ENCODE peak calls at places on chromosomes 1 and 21, in nine cellular contexts. One of them, this sample, is unnamed.

GRCh38 chr1:193355179-193355578 is 168.8 kb upstream of the B3GALT2 start:
- DNase-seq in ovary: no peak
- DNase-seq in heart right ventricle: no peak
- DNase-seq in thyroid gland: no peak
- DNase-seq in mammary epithelial cell: peak; percentile 32
- DNase-seq in cardiac muscle cell: no peak
- DNase-seq in right lobe of liver: no peak
- DNase-seq in tibial nerve: no peak
- DNase-seq in lower lobe of right lung: no peak
- DNase-seq in this sample: no peak

GRCh38 chr1:22633697-22634463 is 2.5 kb upstream of the C1QA start:
- DNase-seq in ovary: no peak
- DNase-seq in heart right ventricle: no peak
- DNase-seq in thyroid gland: no peak
- DNase-seq in mammary epithelial cell: no peak
- DNase-seq in cardiac muscle cell: no peak
- DNase-seq in right lobe of liver: no peak
- DNase-seq in tibial nerve: no peak
- DNase-seq in lower lobe of right lung: no peak
- DNase-seq in this sample: no peak

GRCh38 chr1:36846366-36846765 is 187.9 kb downstream of the GRIK3 start:
- DNase-seq in ovary: no peak
- DNase-seq in heart right ventricle: no peak
- DNase-seq in thyroid gland: no peak
- DNase-seq in mammary epithelial cell: no peak
- DNase-seq in cardiac muscle cell: no peak
- DNase-seq in right lobe of liver: no peak
- DNase-seq in tibial nerve: no peak
- DNase-seq in lower lobe of right lung: no peak
- DNase-seq in this sample: no peak

GRCh38 chr1:115654125-115654524 is 12.4 kb downstream of the VANGL1 start:
- DNase-seq in ovary: no peak
- DNase-seq in heart right ventricle: no peak
- DNase-seq in thyroid gland: no peak
- DNase-seq in mammary epithelial cell: no peak
- DNase-seq in cardiac muscle cell: no peak
- DNase-seq in right lobe of liver: no peak
- DNase-seq in tibial nerve: no peak
- DNase-seq in lower lobe of right lung: no peak
- DNase-seq in this sample: no peak

GRCh38 chr1:180489313-180489712 is 13.1 kb downstream of the ACBD6 start:
- DNase-seq in ovary: no peak
- DNase-seq in heart right ventricle: no peak
- DNase-seq in thyroid gland: no peak
- DNase-seq in mammary epithelial cell: no peak
- DNase-seq in cardiac muscle cell: no peak
- DNase-seq in right lobe of liver: no peak
- DNase-seq in tibial nerve: no peak
- DNase-seq in lower lobe of right lung: no peak
- DNase-seq in this sample: no peak

GRCh38 chr1:228927947-228928898 is 192.9 kb downstream of the RHOU start:
- DNase-seq in ovary: no peak
- DNase-seq in heart right ventricle: no peak
- DNase-seq in thyroid gland: no peak
- DNase-seq in mammary epithelial cell: no peak
- DNase-seq in cardiac muscle cell: no peak
- DNase-seq in right lobe of liver: no peak
- DNase-seq in tibial nerve: no peak
- DNase-seq in lower lobe of right lung: no peak
- DNase-seq in this sample: no peak

GRCh38 chr1:78493456-78493855 is 2.7 kb downstream of the PTGFR start:
- DNase-seq in ovary: no peak
- DNase-seq in heart right ventricle: no peak
- DNase-seq in thyroid gland: no peak
- DNase-seq in mammary epithelial cell: no peak
- DNase-seq in cardiac muscle cell: no peak
- DNase-seq in right lobe of liver: no peak
- DNase-seq in tibial nerve: no peak
- DNase-seq in lower lobe of right lung: no peak
- DNase-seq in this sample: no peak

GRCh38 chr1:44849575-44850132 is 6.6 kb upstream of the PTCH2 start:
- DNase-seq in ovary: no peak
- DNase-seq in heart right ventricle: no peak
- DNase-seq in thyroid gland: no peak
- DNase-seq in mammary epithelial cell: peak; percentile 82
- DNase-seq in cardiac muscle cell: no peak
- DNase-seq in right lobe of liver: no peak
- DNase-seq in tibial nerve: no peak
- DNase-seq in lower lobe of right lung: no peak
- DNase-seq in this sample: no peak

GRCh38 chr1:18707696-18708257 is 77.1 kb downstream of the PAX7 start:
- DNase-seq in ovary: no peak
- DNase-seq in heart right ventricle: no peak
- DNase-seq in thyroid gland: no peak
- DNase-seq in mammary epithelial cell: no peak
- DNase-seq in cardiac muscle cell: no peak
- DNase-seq in right lobe of liver: no peak
- DNase-seq in tibial nerve: no peak
- DNase-seq in lower lobe of right lung: no peak
- DNase-seq in this sample: no peak

GRCh38 chr1:159088050-159088449 is 11.5 kb upstream of the AIM2 start:
- DNase-seq in ovary: no peak
- DNase-seq in heart right ventricle: no peak
- DNase-seq in thyroid gland: no peak
- DNase-seq in mammary epithelial cell: peak; percentile 78
- DNase-seq in cardiac muscle cell: no peak
- DNase-seq in right lobe of liver: no peak
- DNase-seq in tibial nerve: no peak
- DNase-seq in lower lobe of right lung: no peak
- DNase-seq in this sample: no peak

GRCh38 chr1:232669981-232670763 is 40.2 kb upstream of the SIPA1L2 start:
- DNase-seq in ovary: no peak
- DNase-seq in heart right ventricle: no peak
- DNase-seq in thyroid gland: no peak
- DNase-seq in mammary epithelial cell: no peak
- DNase-seq in cardiac muscle cell: no peak
- DNase-seq in right lobe of liver: no peak
- DNase-seq in tibial nerve: no peak
- DNase-seq in lower lobe of right lung: no peak
- DNase-seq in this sample: no peak

GRCh38 chr21:46005081-46005480 is 23.5 kb downstream of the COL6A1 start:
- DNase-seq in ovary: peak; percentile 47
- DNase-seq in heart right ventricle: no peak
- DNase-seq in thyroid gland: no peak
- DNase-seq in mammary epithelial cell: no peak
- DNase-seq in cardiac muscle cell: no peak
- DNase-seq in right lobe of liver: no peak
- DNase-seq in tibial nerve: no peak
- DNase-seq in lower lobe of right lung: no peak
- DNase-seq in this sample: peak; percentile 25

GRCh38 chr1:100461222-100461621 is 76.7 kb upstream of the GPR88 start:
- DNase-seq in ovary: no peak
- DNase-seq in heart right ventricle: no peak
- DNase-seq in thyroid gland: peak; percentile 27
- DNase-seq in mammary epithelial cell: no peak
- DNase-seq in cardiac muscle cell: no peak
- DNase-seq in right lobe of liver: no peak
- DNase-seq in tibial nerve: no peak
- DNase-seq in lower lobe of right lung: no peak
- DNase-seq in this sample: no peak

GRCh38 chr1:916173-917075 is 7.3 kb upstream of the SAMD11 start:
- DNase-seq in ovary: no peak
- DNase-seq in heart right ventricle: peak; percentile 6
- DNase-seq in thyroid gland: no peak
- DNase-seq in mammary epithelial cell: no peak
- DNase-seq in cardiac muscle cell: no peak
- DNase-seq in right lobe of liver: no peak
- DNase-seq in tibial nerve: no peak
- DNase-seq in lower lobe of right lung: peak; percentile 31
- DNase-seq in this sample: peak; percentile 62

GRCh38 chr1:219585837-219586465 is 27.0 kb downstream of the ZC3H11B start:
- DNase-seq in ovary: no peak
- DNase-seq in heart right ventricle: no peak
- DNase-seq in thyroid gland: no peak
- DNase-seq in mammary epithelial cell: peak; percentile 13
- DNase-seq in cardiac muscle cell: no peak
- DNase-seq in right lobe of liver: no peak
- DNase-seq in tibial nerve: no peak
- DNase-seq in lower lobe of right lung: no peak
- DNase-seq in this sample: no peak

GRCh38 chr1:194062962-194063361 is 876.5 kb upstream of the B3GALT2 start:
- DNase-seq in ovary: no peak
- DNase-seq in heart right ventricle: no peak
- DNase-seq in thyroid gland: no peak
- DNase-seq in mammary epithelial cell: no peak
- DNase-seq in cardiac muscle cell: no peak
- DNase-seq in right lobe of liver: no peak
- DNase-seq in tibial nerve: no peak
- DNase-seq in lower lobe of right lung: no peak
- DNase-seq in this sample: no peak

GRCh38 chr1:32878637-32879041 is 7.7 kb upstream of the HPCA start:
- DNase-seq in ovary: no peak
- DNase-seq in heart right ventricle: no peak
- DNase-seq in thyroid gland: no peak
- DNase-seq in mammary epithelial cell: no peak
- DNase-seq in cardiac muscle cell: no peak
- DNase-seq in right lobe of liver: no peak
- DNase-seq in tibial nerve: no peak
- DNase-seq in lower lobe of right lung: no peak
- DNase-seq in this sample: no peak

GRCh38 chr21:42120056-42120903 is 49.2 kb downstream of the UMODL1 start:
- DNase-seq in ovary: no peak
- DNase-seq in heart right ventricle: no peak
- DNase-seq in thyroid gland: no peak
- DNase-seq in mammary epithelial cell: peak; percentile 48
- DNase-seq in cardiac muscle cell: no peak
- DNase-seq in right lobe of liver: no peak
- DNase-seq in tibial nerve: no peak
- DNase-seq in lower lobe of right lung: no peak
- DNase-seq in this sample: no peak

GRCh38 chr1:28716336-28716735 is 20.4 kb upstream of the YTHDF2 start:
- DNase-seq in ovary: no peak
- DNase-seq in heart right ventricle: no peak
- DNase-seq in thyroid gland: no peak
- DNase-seq in mammary epithelial cell: no peak
- DNase-seq in cardiac muscle cell: no peak
- DNase-seq in right lobe of liver: no peak
- DNase-seq in tibial nerve: no peak
- DNase-seq in lower lobe of right lung: no peak
- DNase-seq in this sample: no peak

GRCh38 chr1:86224651-86225050 is 68.1 kb upstream of the COL24A1 start:
- DNase-seq in ovary: no peak
- DNase-seq in heart right ventricle: no peak
- DNase-seq in thyroid gland: no peak
- DNase-seq in mammary epithelial cell: no peak
- DNase-seq in cardiac muscle cell: no peak
- DNase-seq in right lobe of liver: no peak
- DNase-seq in tibial nerve: no peak
- DNase-seq in lower lobe of right lung: no peak
- DNase-seq in this sample: no peak

GRCh38 chr1:84294751-84295150 is 6.8 kb upstream of the SAMD13 start:
- DNase-seq in ovary: no peak
- DNase-seq in heart right ventricle: no peak
- DNase-seq in thyroid gland: no peak
- DNase-seq in mammary epithelial cell: no peak
- DNase-seq in cardiac muscle cell: no peak
- DNase-seq in right lobe of liver: no peak
- DNase-seq in tibial nerve: no peak
- DNase-seq in lower lobe of right lung: no peak
- DNase-seq in this sample: no peak
- H3K27ac ChIP-seq in ovary: no peak overlapping the region
- H3K27ac ChIP-seq in heart right ventricle: no peak overlapping the region
- H3K27ac ChIP-seq in thyroid gland: no peak overlapping the region
- H3K27ac ChIP-seq in mammary epithelial cell: no peak overlapping the region
- H3K27ac ChIP-seq in cardiac muscle cell: no peak overlapping the region
- H3K27ac ChIP-seq in right lobe of liver: no peak overlapping the region
- H3K27ac ChIP-seq in tibial nerve: no peak overlapping the region
- H3K27ac ChIP-seq in lower lobe of right lung: no peak overlapping the region
- H3K27ac ChIP-seq in this sample: no peak overlapping the region

GRCh38 chr21:44286086-44286715 is 525 bp downstream of the AIRE start:
- DNase-seq in ovary: no peak
- DNase-seq in heart right ventricle: no peak
- DNase-seq in thyroid gland: no peak
- DNase-seq in mammary epithelial cell: no peak
- DNase-seq in cardiac muscle cell: no peak
- DNase-seq in right lobe of liver: no peak
- DNase-seq in tibial nerve: no peak
- DNase-seq in lower lobe of right lung: no peak
- DNase-seq in this sample: peak; percentile 60
- H3K4me1 ChIP-seq in ovary: no peaks in the 10 kb centered on the region
- H3K4me1 ChIP-seq in heart right ventricle: peaks cover 8% of the 10 kb centered on the region
- H3K4me1 ChIP-seq in thyroid gland: peaks cover 6% of the 10 kb centered on the region
- H3K4me1 ChIP-seq in mammary epithelial cell: no peaks in the 10 kb centered on the region
- H3K4me1 ChIP-seq in cardiac muscle cell: no peaks in the 10 kb centered on the region
- H3K4me1 ChIP-seq in right lobe of liver: no peaks in the 10 kb centered on the region
- H3K4me1 ChIP-seq in tibial nerve: no peaks in the 10 kb centered on the region
- H3K4me1 ChIP-seq in lower lobe of right lung: peaks cover 5% of the 10 kb centered on the region
- H3K4me1 ChIP-seq in this sample: peaks cover 6% of the 10 kb centered on the region

DNA sequence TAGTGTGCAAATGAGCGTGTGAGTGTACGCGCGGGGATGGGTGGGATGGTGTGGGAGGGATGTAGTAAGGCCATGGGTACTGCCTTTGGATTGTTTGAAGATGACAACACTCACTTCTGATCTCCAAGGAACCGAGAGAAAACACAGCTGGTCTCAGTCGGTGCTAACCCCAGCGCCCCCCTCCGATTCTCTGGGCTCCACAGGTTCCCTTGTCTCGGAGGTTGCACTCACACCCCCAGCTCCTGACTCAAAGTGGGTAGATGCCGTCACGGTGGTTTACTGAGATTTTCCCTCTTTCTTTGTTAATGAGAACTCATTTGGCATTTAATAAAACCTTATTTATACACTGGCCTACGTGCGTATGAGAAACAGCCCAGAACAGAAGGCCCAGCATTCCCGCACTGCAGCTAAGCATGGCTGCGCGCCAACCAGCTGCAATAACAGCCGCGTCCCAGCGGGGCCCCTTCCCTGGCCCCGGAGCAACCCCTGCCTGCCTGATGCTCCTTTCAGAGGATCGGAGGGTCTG is 25.8 kb downstream of the ABCA4 start:
- DNase-seq in ovary: peak; percentile 91
- DNase-seq in heart right ventricle: peak; percentile 90
- DNase-seq in thyroid gland: peak; percentile 66
- DNase-seq in mammary epithelial cell: no peak
- DNase-seq in cardiac muscle cell: no peak
- DNase-seq in right lobe of liver: no peak
- DNase-seq in tibial nerve: peak; percentile 86
- DNase-seq in lower lobe of right lung: no peak
- DNase-seq in this sample: peak; percentile 56
- H3K4me3 ChIP-seq in ovary: no peak overlapping the region
- H3K4me3 ChIP-seq in heart right ventricle: peak overlapping the region; percentile 8
- H3K4me3 ChIP-seq in thyroid gland: no peak overlapping the region
- H3K4me3 ChIP-seq in mammary epithelial cell: no peak overlapping the region
- H3K4me3 ChIP-seq in cardiac muscle cell: no peak overlapping the region
- H3K4me3 ChIP-seq in right lobe of liver: no peak overlapping the region
- H3K4me3 ChIP-seq in tibial nerve: peak overlapping the region; percentile 19
- H3K4me3 ChIP-seq in lower lobe of right lung: no peak overlapping the region
- H3K4me3 ChIP-seq in this sample: no peak overlapping the region

DNA sequence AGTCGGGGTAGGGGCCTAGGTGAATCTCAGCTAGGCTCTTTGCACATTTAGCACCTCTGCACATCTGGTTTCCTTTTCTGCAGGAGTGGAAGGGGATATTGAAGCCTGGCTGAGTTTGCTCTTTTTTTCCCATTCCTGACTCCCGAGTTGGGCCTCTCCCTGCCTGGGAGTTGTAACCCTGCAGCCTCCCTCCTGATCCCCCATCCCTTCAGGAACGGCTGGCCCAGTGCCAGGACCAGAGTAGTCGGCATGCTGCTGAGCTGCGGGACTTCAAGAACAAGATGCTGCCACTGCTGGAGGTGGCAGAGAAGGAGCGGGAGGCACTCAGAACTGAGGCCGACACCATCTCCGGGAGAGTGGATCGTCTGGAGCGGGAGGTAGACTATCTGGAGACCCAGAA is 846 bp downstream of the OLFML3 start:
- DNase-seq in ovary: peak; percentile 89
- DNase-seq in heart right ventricle: peak; percentile 74
- DNase-seq in thyroid gland: peak; percentile 27
- DNase-seq in mammary epithelial cell: no peak
- DNase-seq in cardiac muscle cell: peak; percentile 45
- DNase-seq in right lobe of liver: no peak
- DNase-seq in tibial nerve: peak; percentile 61
- DNase-seq in lower lobe of right lung: no peak
- DNase-seq in this sample: peak; percentile 77
- H3K27ac ChIP-seq in ovary: peak overlapping the region; percentile 36
- H3K27ac ChIP-seq in heart right ventricle: peak overlapping the region; percentile 76
- H3K27ac ChIP-seq in thyroid gland: peak overlapping the region; percentile 38
- H3K27ac ChIP-seq in mammary epithelial cell: no peak overlapping the region
- H3K27ac ChIP-seq in cardiac muscle cell: peak overlapping the region; percentile 91
- H3K27ac ChIP-seq in right lobe of liver: no peak overlapping the region
- H3K27ac ChIP-seq in tibial nerve: no peak overlapping the region
- H3K27ac ChIP-seq in lower lobe of right lung: peak overlapping the region; percentile 65
- H3K27ac ChIP-seq in this sample: peak overlapping the region; percentile 60

This sample was measured in left lung.